ENCODE peak calls at places on chromosomes 4 and X, in nine cellular contexts. One of them, this sample, is unnamed.

GRCh38 chr4:174871407-174871806 is 42.4 kb upstream of the GLRA3 start:
- DNase-seq in GM10248: no peak
- DNase-seq in DND-41: no peak
- DNase-seq in AG09309: no peak
- DNase-seq in OCI-LY7: no peak
- DNase-seq in foreskin fibroblast: no peak
- DNase-seq in nephron progenitor cell: no peak
- DNase-seq in GM20000: no peak
- DNase-seq in neural crest cell: no peak
- DNase-seq in this sample: no peak

GRCh38 chrX:135521405-135522131 is 1.1 kb downstream of the INTS6L start:
- DNase-seq in nephron progenitor cell: peak
- DNase-seq in AG09309: peak
- DNase-seq in DND-41: peak
- DNase-seq in neural crest cell: peak
- DNase-seq in GM10248: peak
- DNase-seq in foreskin fibroblast: peak
- DNase-seq in OCI-LY7: peak
- DNase-seq in GM20000: peak
- DNase-seq in this sample: peak

GRCh38 chrX:37986893-37987292 is 19.5 kb upstream of the SYTL5 start:
- DNase-seq in GM10248: no peak
- DNase-seq in foreskin fibroblast: peak
- DNase-seq in AG09309: no peak
- DNase-seq in GM20000: no peak
- DNase-seq in OCI-LY7: no peak
- DNase-seq in neural crest cell: no peak
- DNase-seq in nephron progenitor cell: no peak
- DNase-seq in DND-41: no peak
- DNase-seq in this sample: no peak

GRCh38 chr4:38563703-38564490 is 100.1 kb upstream of the KLF3 start:
- DNase-seq in AG09309: no peak
- DNase-seq in foreskin fibroblast: peak
- DNase-seq in GM20000: no peak
- DNase-seq in OCI-LY7: no peak
- DNase-seq in GM10248: no peak
- DNase-seq in nephron progenitor cell: no peak
- DNase-seq in neural crest cell: no peak
- DNase-seq in DND-41: no peak
- DNase-seq in this sample: no peak

GRCh38 chrX:13080128-13080795 is 35.8 kb upstream of the FAM9C start:
- DNase-seq in GM10248: no peak
- DNase-seq in neural crest cell: no peak
- DNase-seq in AG09309: no peak
- DNase-seq in DND-41: no peak
- DNase-seq in foreskin fibroblast: no peak
- DNase-seq in GM20000: no peak
- DNase-seq in nephron progenitor cell: no peak
- DNase-seq in OCI-LY7: no peak
- DNase-seq in this sample: no peak

GRCh38 chr4:124943938-124944337 is 231.4 kb upstream of the ANKRD50 start:
- DNase-seq in OCI-LY7: no peak
- DNase-seq in AG09309: no peak
- DNase-seq in GM10248: no peak
- DNase-seq in neural crest cell: no peak
- DNase-seq in nephron progenitor cell: no peak
- DNase-seq in DND-41: no peak
- DNase-seq in GM20000: no peak
- DNase-seq in foreskin fibroblast: no peak
- DNase-seq in this sample: no peak

GRCh38 chr4:87209696-87210095 is 10.7 kb downstream of the KLHL8 start:
- DNase-seq in OCI-LY7: peak
- DNase-seq in nephron progenitor cell: no peak
- DNase-seq in neural crest cell: no peak
- DNase-seq in foreskin fibroblast: no peak
- DNase-seq in AG09309: no peak
- DNase-seq in GM20000: peak
- DNase-seq in DND-41: no peak
- DNase-seq in GM10248: peak
- DNase-seq in this sample: no peak

GRCh38 chr4:118936406-118936805 is 47.8 kb downstream of the SYNPO2 start:
- DNase-seq in foreskin fibroblast: no peak
- DNase-seq in neural crest cell: no peak
- DNase-seq in DND-41: no peak
- DNase-seq in GM20000: no peak
- DNase-seq in OCI-LY7: no peak
- DNase-seq in nephron progenitor cell: no peak
- DNase-seq in GM10248: no peak
- DNase-seq in AG09309: no peak
- DNase-seq in this sample: no peak

GRCh38 chr4:142778908-142779307 is 67.2 kb downstream of the INPP4B start:
- DNase-seq in GM10248: no peak
- DNase-seq in neural crest cell: no peak
- DNase-seq in foreskin fibroblast: peak
- DNase-seq in nephron progenitor cell: no peak
- DNase-seq in OCI-LY7: no peak
- DNase-seq in GM20000: no peak
- DNase-seq in DND-41: no peak
- DNase-seq in AG09309: no peak
- DNase-seq in this sample: no peak

GRCh38 chr4:12723849-12724447 is 760.2 kb downstream of the RAB28 start:
- DNase-seq in DND-41: no peak
- DNase-seq in GM10248: no peak
- DNase-seq in nephron progenitor cell: no peak
- DNase-seq in foreskin fibroblast: no peak
- DNase-seq in OCI-LY7: no peak
- DNase-seq in AG09309: no peak
- DNase-seq in neural crest cell: no peak
- DNase-seq in GM20000: no peak
- DNase-seq in this sample: no peak
- TF ChIP-seq CTCF in DND-41: no peak
- TF ChIP-seq CTCF in GM10248: no peak
- TF ChIP-seq CTCF in nephron progenitor cell: no peak
- TF ChIP-seq CTCF in foreskin fibroblast: no peak
- TF ChIP-seq CTCF in OCI-LY7: no peak
- TF ChIP-seq CTCF in AG09309: no peak
- TF ChIP-seq CTCF in neural crest cell: no peak
- TF ChIP-seq CTCF in GM20000: no peak
- TF ChIP-seq CTCF in this sample: no peak

DNA sequence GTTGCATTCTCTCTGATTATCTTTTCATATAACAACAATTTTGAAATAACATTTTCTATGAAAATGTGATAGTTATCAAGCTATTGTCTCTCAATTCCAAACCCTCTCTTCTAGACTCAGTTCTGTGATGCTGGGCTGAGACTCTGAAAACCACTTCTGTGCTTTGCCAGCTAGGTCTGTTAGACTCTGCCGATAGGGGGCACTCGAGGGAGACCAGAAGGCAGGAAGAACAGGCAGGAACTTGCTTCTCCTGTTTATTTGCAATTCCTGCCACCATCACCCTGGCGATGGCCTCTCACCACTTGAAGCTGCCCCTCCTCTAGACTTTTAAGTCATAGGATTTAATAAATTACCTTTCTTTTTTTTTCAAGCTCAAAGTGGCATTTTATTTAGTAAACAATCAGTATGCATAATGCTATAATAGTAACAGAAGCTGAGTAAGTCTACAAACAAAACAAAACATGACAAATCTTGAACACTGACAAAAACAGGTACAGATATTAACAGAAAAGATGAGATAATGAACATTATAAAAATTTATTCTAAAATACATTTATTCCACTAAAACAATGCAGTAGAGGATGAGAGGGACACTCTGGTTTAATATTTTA is 49.7 kb downstream of the RASL11B start:
- DNase-seq in GM20000: peak
- DNase-seq in nephron progenitor cell: peak
- DNase-seq in DND-41: peak
- DNase-seq in neural crest cell: peak
- DNase-seq in OCI-LY7: peak
- DNase-seq in foreskin fibroblast: peak
- DNase-seq in GM10248: peak
- DNase-seq in AG09309: no peak
- DNase-seq in this sample: no peak
- TF ChIP-seq CTCF in GM20000: peak
- TF ChIP-seq CTCF in nephron progenitor cell: peak
- TF ChIP-seq CTCF in DND-41: peak
- TF ChIP-seq CTCF in neural crest cell: peak
- TF ChIP-seq CTCF in OCI-LY7: peak
- TF ChIP-seq CTCF in foreskin fibroblast: peak
- TF ChIP-seq CTCF in GM10248: peak
- TF ChIP-seq CTCF in AG09309: peak
- TF ChIP-seq CTCF in this sample: peak

DNA sequence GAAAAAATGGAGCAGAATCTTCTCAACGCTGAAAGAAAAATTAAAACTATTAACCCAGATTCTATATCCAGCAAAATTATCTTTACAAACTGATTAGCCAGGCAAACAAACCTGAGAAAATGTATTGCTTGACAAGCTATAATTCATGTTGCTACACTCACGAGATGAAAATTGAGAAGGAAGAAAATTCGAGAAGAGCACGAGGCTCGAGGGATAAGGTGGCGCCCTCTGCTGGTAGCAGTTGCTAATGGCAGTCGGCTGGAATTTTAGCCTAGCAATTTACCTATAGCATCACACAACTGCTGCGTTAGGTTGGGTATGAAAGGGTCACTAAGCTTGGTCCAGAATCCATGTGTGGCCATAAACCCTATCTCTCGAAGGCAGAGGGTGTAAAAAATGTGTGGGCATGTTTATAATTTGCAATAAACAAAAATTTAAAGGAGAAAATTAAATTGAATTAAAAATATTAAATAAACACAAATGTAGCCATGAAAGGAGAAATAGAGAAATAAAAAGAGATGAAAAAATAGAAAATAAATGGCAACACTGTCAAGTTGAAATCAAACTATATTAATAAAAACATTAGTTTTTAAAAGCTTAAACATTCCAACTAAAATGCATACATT is 126.6 kb downstream of the PPP4R3C start:
- DNase-seq in GM10248: peak
- DNase-seq in AG09309: no peak
- DNase-seq in neural crest cell: peak
- DNase-seq in OCI-LY7: peak
- DNase-seq in DND-41: peak
- DNase-seq in foreskin fibroblast: peak
- DNase-seq in GM20000: peak
- DNase-seq in nephron progenitor cell: peak
- DNase-seq in this sample: no peak
- TF ChIP-seq CTCF in GM10248: peak
- TF ChIP-seq CTCF in AG09309: peak
- TF ChIP-seq CTCF in neural crest cell: peak
- TF ChIP-seq CTCF in OCI-LY7: peak
- TF ChIP-seq CTCF in DND-41: peak
- TF ChIP-seq CTCF in foreskin fibroblast: peak
- TF ChIP-seq CTCF in GM20000: peak
- TF ChIP-seq CTCF in nephron progenitor cell: peak
- TF ChIP-seq CTCF in this sample: peak

DNA sequence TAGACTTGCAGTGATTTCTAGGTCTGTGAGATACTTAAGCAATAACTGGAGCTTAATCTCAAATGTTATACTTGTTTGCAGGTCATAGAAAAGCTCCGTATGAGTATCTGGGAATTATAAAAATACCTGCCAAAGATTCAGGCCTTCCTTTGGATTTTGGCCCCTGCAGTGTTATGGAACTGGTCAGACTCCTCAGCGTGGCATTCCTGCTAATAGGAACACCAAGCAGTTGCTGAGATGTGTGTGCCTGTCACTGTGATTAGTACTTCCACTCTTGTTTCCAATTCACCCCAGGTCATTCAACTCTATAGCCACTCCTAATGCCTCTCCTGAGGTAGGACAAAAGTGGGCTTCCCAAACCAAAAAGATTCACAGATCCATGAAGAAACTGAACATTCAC is 7.8 kb upstream of the UGT2B7 start:
- DNase-seq in foreskin fibroblast: no peak
- DNase-seq in AG09309: no peak
- DNase-seq in nephron progenitor cell: no peak
- DNase-seq in GM10248: no peak
- DNase-seq in OCI-LY7: no peak
- DNase-seq in GM20000: no peak
- DNase-seq in DND-41: no peak
- DNase-seq in neural crest cell: no peak
- DNase-seq in this sample: no peak
- TF ChIP-seq CTCF in foreskin fibroblast: no peak
- TF ChIP-seq CTCF in AG09309: no peak
- TF ChIP-seq CTCF in nephron progenitor cell: no peak
- TF ChIP-seq CTCF in GM10248: no peak
- TF ChIP-seq CTCF in OCI-LY7: no peak
- TF ChIP-seq CTCF in GM20000: no peak
- TF ChIP-seq CTCF in DND-41: no peak
- TF ChIP-seq CTCF in neural crest cell: no peak
- TF ChIP-seq CTCF in this sample: no peak

DNA sequence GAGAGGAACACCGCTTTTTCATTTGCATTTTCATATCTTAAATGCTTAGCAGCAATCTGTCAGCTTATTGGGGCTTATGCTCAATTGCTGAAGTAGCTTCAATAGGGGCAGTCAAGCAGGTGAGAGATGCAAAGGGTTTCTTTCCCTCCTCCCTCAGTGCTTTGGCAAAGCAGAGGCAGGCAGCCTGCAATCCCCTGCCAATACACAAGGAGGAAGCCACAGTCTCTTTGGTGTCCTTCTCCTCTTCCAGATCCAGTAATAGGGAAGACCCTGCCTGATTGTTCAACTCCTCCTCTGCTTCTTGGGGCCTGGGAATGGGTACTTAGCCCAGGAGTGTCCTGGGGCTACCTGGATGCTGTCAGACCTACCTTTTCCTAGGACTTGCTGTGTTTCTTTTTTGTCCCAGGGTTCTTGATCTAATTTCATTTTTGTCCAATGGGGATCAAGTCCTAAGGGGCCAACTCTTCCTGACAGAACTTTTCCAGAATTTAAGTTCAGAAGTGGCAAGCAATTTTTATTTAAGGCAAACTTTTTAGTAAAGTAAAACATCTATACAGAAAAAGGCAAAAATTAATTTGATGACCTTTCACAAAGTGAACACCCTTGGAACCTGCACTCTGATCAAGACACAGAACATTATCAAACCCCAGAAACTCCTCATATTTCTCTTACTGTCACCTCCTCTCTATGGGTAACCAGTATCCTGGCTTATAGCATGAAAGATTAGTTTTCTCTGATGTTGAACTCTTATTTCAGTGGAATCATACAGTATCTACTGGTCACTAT is 260.3 kb downstream of the PPP3CA start:
- DNase-seq in DND-41: no peak
- DNase-seq in AG09309: no peak
- DNase-seq in foreskin fibroblast: no peak
- DNase-seq in neural crest cell: no peak
- DNase-seq in GM20000: no peak
- DNase-seq in OCI-LY7: peak
- DNase-seq in GM10248: no peak
- DNase-seq in nephron progenitor cell: no peak
- DNase-seq in this sample: no peak
- TF ChIP-seq CTCF in DND-41: no peak
- TF ChIP-seq CTCF in AG09309: no peak
- TF ChIP-seq CTCF in foreskin fibroblast: peak
- TF ChIP-seq CTCF in neural crest cell: peak
- TF ChIP-seq CTCF in GM20000: no peak
- TF ChIP-seq CTCF in OCI-LY7: peak
- TF ChIP-seq CTCF in GM10248: no peak
- TF ChIP-seq CTCF in nephron progenitor cell: no peak
- TF ChIP-seq CTCF in this sample: no peak

GRCh38 chr4:103802766-103803165 is 83.0 kb upstream of the TACR3 start:
- DNase-seq in OCI-LY7: no peak
- DNase-seq in GM20000: no peak
- DNase-seq in nephron progenitor cell: no peak
- DNase-seq in DND-41: no peak
- DNase-seq in AG09309: no peak
- DNase-seq in neural crest cell: no peak
- DNase-seq in GM10248: no peak
- DNase-seq in foreskin fibroblast: no peak
- DNase-seq in this sample: no peak
- TF ChIP-seq CTCF in OCI-LY7: peak
- TF ChIP-seq CTCF in GM20000: peak
- TF ChIP-seq CTCF in nephron progenitor cell: no peak
- TF ChIP-seq CTCF in DND-41: no peak
- TF ChIP-seq CTCF in AG09309: no peak
- TF ChIP-seq CTCF in neural crest cell: no peak
- TF ChIP-seq CTCF in GM10248: no peak
- TF ChIP-seq CTCF in foreskin fibroblast: no peak
- TF ChIP-seq CTCF in this sample: no peak